ENCODE peak calls at places on chromosomes 7 and 10, in four cellular contexts. L is retinal pigment epithelial cell, H is IMR-90, V is ELF-1. Y is an unnamed sample.

GRCh38 chr10:89645742-89646172 is 715 bp upstream of the PANK1 start:
- DNase-seq in H (no peak), L (no peak), V (no peak), Y (no peak)

GRCh38 chr7:85023066-85023687 is 163.7 kb downstream of the SEMA3D start:
- DNase-seq in V (no peak), L (no peak), H (peak; percentile 58), Y (peak; percentile 27)

GRCh38 chr10:106935978-106936451 is 228.5 kb downstream of the SORCS1 start:
- DNase-seq in H (no peak), L (no peak), V (no peak), Y (no peak)

GRCh38 chr7:50793115-50793946 is 10.6 kb upstream of the GRB10 start:
- DNase-seq in V (no peak), H (peak; percentile 36), L (no peak), Y (peak; percentile 86)

GRCh38 chr7:133230591-133231194 is 22.2 kb upstream of the EXOC4 start:
- DNase-seq in L (no peak), V (peak; percentile 30), H (peak; percentile 56), Y (peak; percentile 70)

GRCh38 chr10:49519717-49520116 is 19.2 kb downstream of the ERCC6 start:
- DNase-seq in L (no peak), V (no peak), H (no peak), Y (peak; percentile 43)

GRCh38 chr10:118980135-118980865 is 49.2 kb upstream of the NANOS1 start:
- DNase-seq in H (no peak), V (no peak), L (no peak), Y (no peak)

GRCh38 chr10:88006261-88006660 is 142.8 kb downstream of the PTEN start:
- DNase-seq in V (no peak), L (no peak), H (no peak), Y (no peak)

GRCh38 chr10:83222832-83223742 is 916.2 kb upstream of the GHITM start:
- DNase-seq in V (peak; percentile 28), L (no peak), H (no peak), Y (no peak)

GRCh38 chr10:10897400-10897799 is 120.3 kb upstream of the CELF2 start:
- DNase-seq in H (no peak), L (no peak), V (no peak), Y (no peak)

GRCh38 chr10:7311256-7312178 is 99.3 kb downstream of the SFMBT2 start:
- DNase-seq in V (no peak), H (peak; percentile 13), L (peak; percentile 37), Y (no peak)

GRCh38 chr10:119132521-119133345 is 28.8 kb downstream of the DENND10 start:
- DNase-seq in L (no peak), V (no peak), H (no peak), Y (no peak)

GRCh38 chr7:46179211-46179610 is 258.1 kb upstream of the IGFBP3 start:
- DNase-seq in H (no peak), V (no peak), L (no peak), Y (no peak)

GRCh38 chr7:7569113-7569527 is 2.4 kb downstream of the MIOS start:
- DNase-seq in L (no peak), H (no peak), V (no peak), Y (no peak)

GRCh38 chr10:974785-975074 is 13.5 kb upstream of the GTPBP4 start:
- DNase-seq in V (no peak), L (no peak), H (no peak), Y (no peak)

GRCh38 chr7:143258830-143259229 is 4.4 kb upstream of the GSTK1 start:
- DNase-seq in L (no peak), H (peak; percentile 20), V (no peak), Y (no peak)

GRCh38 chr10:132893090-132893489 is 49.3 kb downstream of the CFAP46 start:
- DNase-seq in H (no peak), L (no peak), V (no peak), Y (no peak)

GRCh38 chr7:11950281-11950680 is 118.3 kb upstream of the THSD7A start:
- DNase-seq in H (no peak), L (no peak), V (no peak), Y (no peak)

Y was measured in iPS-NIHi11.